ENCODE peak calls at places on chromosomes 5 and 9, in seven cellular contexts. U is activated naive CD4-positive, alpha-beta T cell treated with anti-CD3 and anti-CD28 coated beads, Interleukin-2, amount 50 U/mL, for 16 hours; J is iPS-NIHi11; D is activated naive CD8-positive, alpha-beta T cell treated with anti-CD3 and anti-CD28 coated beads for 36 hours; I is HTR-8/SVneo; C is cardiac muscle cell; E is ELR. V is an unnamed sample.

GRCh38 chr5:43648499-43649124 is 45.6 kb downstream of the NNT start:
- DNase-seq in D (no peak), J (no peak), C (no peak), E (no peak), I (no peak), U (no peak), V (no peak)

GRCh38 chr9:99607852-99608448 is 213.7 kb upstream of the NR4A3 start:
- DNase-seq in E (peak), J (no peak), U (no peak), C (no peak), D (no peak), I (no peak), V (no peak)

GRCh38 chr5:148469446-148470062 is 85.8 kb downstream of the FBXO38 start:
- DNase-seq in D (no peak), I (no peak), U (no peak), E (peak), C (peak), J (no peak), V (peak)

GRCh38 chr5:141040093-141040762 is 10.9 kb upstream of the PCDHB1 start:
- DNase-seq in E (no peak), J (peak), C (peak), U (no peak), D (no peak), I (peak), V (no peak)

GRCh38 chr9:124671861-124672260 is 99.2 kb downstream of the NR6A1 start:
- DNase-seq in U (no peak), J (no peak), I (no peak), C (no peak), D (no peak), E (no peak), V (no peak)

GRCh38 chr5:42840279-42840678 is 28.6 kb upstream of the SELENOP start:
- DNase-seq in E (no peak), J (no peak), I (peak), U (no peak), D (no peak), C (peak), V (no peak)

GRCh38 chr9:131582466-131583341 is 37.4 kb downstream of the PRRT1B start:
- DNase-seq in C (no peak), J (no peak), U (no peak), I (no peak), D (no peak), E (no peak), V (no peak)

GRCh38 chr9:4857163-4857562 is 64.4 kb downstream of the RCL1 start:
- DNase-seq in C (no peak), U (no peak), J (no peak), D (no peak), E (no peak), I (no peak), V (peak)

GRCh38 chr9:21789541-21790037 is 12.8 kb upstream of the MTAP start:
- DNase-seq in J (peak), E (peak), C (peak), U (peak), I (peak), D (peak), V (peak)

GRCh38 chr5:38997579-38997978 is 76.6 kb downstream of the RICTOR start:
- DNase-seq in D (no peak), I (no peak), J (no peak), U (no peak), C (no peak), E (no peak), V (no peak)

GRCh38 chr5:74464512-74465209 is 175.9 kb downstream of the ENC1 start:
- DNase-seq in D (no peak), I (no peak), C (peak), E (no peak), J (no peak), U (no peak), V (no peak)

GRCh38 chr5:148595697-148596096 is 58.6 kb downstream of the HTR4 start:
- DNase-seq in J (no peak), C (no peak), D (no peak), U (no peak), E (no peak), I (no peak), V (no peak)

GRCh38 chr9:16131269-16131668 is 578.4 kb downstream of the CCDC171 start:
- DNase-seq in U (no peak), I (no peak), D (no peak), J (peak), C (peak), E (peak), V (no peak)

GRCh38 chr5:606526-607399 is 5.4 kb upstream of the CEP72 start:
- DNase-seq in D (no peak), U (no peak), C (no peak), J (no peak), E (no peak), I (no peak), V (no peak)

GRCh38 chr9:37529111-37529510 is 43.4 kb downstream of the POLR1E start:
- DNase-seq in U (peak), D (peak), I (no peak), C (no peak), E (no peak), J (peak), V (no peak)

GRCh38 chr5:149007174-149007573 is 55.7 kb downstream of the SH3TC2 start:
- DNase-seq in D (no peak), U (no peak), J (no peak), E (peak), I (peak), C (no peak), V (no peak)

GRCh38 chr9:92616199-92617129 is 53.5 kb downstream of the IPPK start:
- DNase-seq in U (no peak), J (no peak), E (no peak), I (no peak), D (no peak), C (no peak), V (no peak)

GRCh38 chr5:170307575-170308465 is 10.2 kb upstream of the LCP2 start:
- DNase-seq in E (peak), D (no peak), C (peak), J (no peak), U (no peak), I (no peak), V (peak)

GRCh38 chr5:172583931-172584511 is 57.0 kb upstream of the NEURL1B start:
- DNase-seq in C (peak), I (no peak), E (no peak), D (no peak), J (no peak), U (no peak), V (no peak)

GRCh38 chr9:98231770-98232478 is 23.5 kb downstream of the TBC1D2 start:
- DNase-seq in E (peak), J (no peak), I (peak), D (no peak), U (no peak), C (peak), V (no peak)

GRCh38 chr5:171155621-171156020 is 153.4 kb upstream of the TLX3 start:
- DNase-seq in U (no peak), I (no peak), C (peak), D (no peak), E (peak), J (no peak), V (peak)

GRCh38 chr5:19865336-19866087 is 122.5 kb downstream of the CDH18 start:
- DNase-seq in I (no peak), E (no peak), C (no peak), J (no peak), U (no peak), D (no peak), V (no peak)

GRCh38 chr5:58080573-58080972 is 379.3 kb downstream of the PLK2 start:
- DNase-seq in D (no peak), I (no peak), E (peak), U (no peak), J (no peak), C (peak), V (peak)

GRCh38 chr5:177545487-177546261 is 8.7 kb downstream of the FAM193B start:
- DNase-seq in D (no peak), J (no peak), U (no peak), I (no peak), C (peak), E (peak), V (no peak)

GRCh38 chr5:135477594-135477993 is 25.4 kb upstream of the TIFAB start:
- DNase-seq in U (no peak), C (no peak), I (no peak), J (no peak), E (no peak), D (no peak), V (no peak)

GRCh38 chr5:7392401-7393024 is 3.4 kb upstream of the ADCY2 start:
- DNase-seq in E (no peak), I (no peak), U (no peak), D (no peak), C (peak), J (peak), V (peak)

GRCh38 chr5:163163858-163164257 is 273.5 kb upstream of the CCNG1 start:
- DNase-seq in U (no peak), E (no peak), I (no peak), D (no peak), C (no peak), J (no peak), V (no peak)

GRCh38 chr5:126384985-126385384 is 38.2 kb upstream of the GRAMD2B start:
- DNase-seq in D (no peak), I (peak), E (peak), J (peak), C (peak), U (no peak), V (peak)

GRCh38 chr5:21661129-21661528 is 1192.0 kb downstream of the CDH12 start:
- DNase-seq in E (no peak), I (no peak), J (no peak), D (no peak), C (no peak), U (no peak), V (no peak)

GRCh38 chr5:74576941-74577456 is 63.5 kb downstream of the ENC1 start:
- DNase-seq in C (peak), D (no peak), U (no peak), E (peak), J (no peak), I (peak), V (no peak)

GRCh38 chr5:38551020-38552017 is 5.1 kb downstream of the LIFR start:
- DNase-seq in C (peak), E (peak), I (peak), D (no peak), U (no peak), J (peak), V (peak)

GRCh38 chr9:14326264-14326826 is 12.4 kb upstream of the NFIB start:
- DNase-seq in U (no peak), E (peak), D (no peak), J (no peak), I (no peak), C (peak), V (no peak)

GRCh38 chr5:3594514-3595101 is 1.0 kb upstream of the IRX1 start:
- DNase-seq in D (no peak), I (no peak), J (peak), C (no peak), U (no peak), E (no peak), V (no peak)

GRCh38 chr5:140821375-140822280 is at the start of gene PCDHA5:
- DNase-seq in J (peak), D (no peak), C (peak), I (no peak), U (no peak), E (peak), V (no peak)

GRCh38 chr9:88983865-88984542 is 7.3 kb upstream of the S1PR3 start:
- DNase-seq in U (no peak), E (no peak), C (no peak), D (no peak), I (no peak), J (no peak), V (no peak)

GRCh38 chr5:141919218-141920129 is 4.2 kb upstream of the DELE1 start:
- DNase-seq in I (no peak), E (no peak), C (no peak), J (no peak), D (no peak), U (no peak), V (no peak)